ENCODE peak calls at places on chromosomes 1 and 21, in four cellular contexts. V is HepG2, B is K562, Q is GM12878. F is an unnamed sample.

GRCh38 chr1:5915587-5916571 is 76.3 kb downstream of the NPHP4 start:
- DNase-seq in V (peak), B (peak), Q (peak), F (no peak)

GRCh38 chr1:188062456-188062855 is 1233.7 kb downstream of the PLA2G4A start:
- DNase-seq in V (no peak), B (no peak), Q (no peak), F (no peak)

GRCh38 chr1:92705456-92705855 is 79.5 kb downstream of the EVI5 start:
- DNase-seq in V (no peak), B (no peak), Q (no peak), F (no peak)

GRCh38 chr21:21712761-21713558 is 714.8 kb downstream of the NCAM2 start:
- DNase-seq in V (no peak), B (no peak), Q (no peak), F (no peak)

GRCh38 chr1:198607714-198608113 is 31.1 kb upstream of the PTPRC start:
- DNase-seq in V (no peak), B (no peak), Q (no peak), F (no peak)

GRCh38 chr21:38683222-38683621 is 122.5 kb upstream of the ETS2 start:
- DNase-seq in V (no peak), B (no peak), Q (no peak), F (no peak)

GRCh38 chr21:43866233-43866632 is 1.2 kb downstream of the AGPAT3 start:
- DNase-seq in V (no peak), B (peak), Q (no peak), F (no peak)

GRCh38 chr1:111354584-111354983 is 63.9 kb downstream of the CHIA start:
- DNase-seq in V (no peak), B (no peak), Q (no peak), F (no peak)

GRCh38 chr1:86825294-86825693 is 88.6 kb downstream of the SELENOF start:
- DNase-seq in V (no peak), B (no peak), Q (no peak), F (no peak)

GRCh38 chr21:8988696-8989095 is 1532.7 kb upstream of the TPTE start:
- DNase-seq in V (peak), B (no peak), Q (no peak), F (no peak)

GRCh38 chr1:212980123-212980800 is 29.9 kb downstream of the VASH2 start:
- DNase-seq in V (no peak), B (no peak), Q (no peak), F (peak)

GRCh38 chr1:228174482-228175315 is 9.1 kb downstream of the IBA57 start:
- DNase-seq in V (no peak), B (peak), Q (no peak), F (peak)

GRCh38 chr1:179663810-179664209 is 72.2 kb downstream of the TDRD5 start:
- DNase-seq in V (no peak), B (no peak), Q (no peak), F (no peak)

GRCh38 chr21:35529141-35529863 is 480.2 kb upstream of the RUNX1 start:
- DNase-seq in V (no peak), B (no peak), Q (no peak), F (no peak)

GRCh38 chr1:183023146-183023600 is at the start of gene LAMC1:
- DNase-seq in V (peak), B (peak), Q (no peak), F (peak)

GRCh38 chr1:239814306-239814881 is 277.3 kb upstream of the FMN2 start:
- DNase-seq in V (peak), B (no peak), Q (no peak), F (peak)

DNA sequence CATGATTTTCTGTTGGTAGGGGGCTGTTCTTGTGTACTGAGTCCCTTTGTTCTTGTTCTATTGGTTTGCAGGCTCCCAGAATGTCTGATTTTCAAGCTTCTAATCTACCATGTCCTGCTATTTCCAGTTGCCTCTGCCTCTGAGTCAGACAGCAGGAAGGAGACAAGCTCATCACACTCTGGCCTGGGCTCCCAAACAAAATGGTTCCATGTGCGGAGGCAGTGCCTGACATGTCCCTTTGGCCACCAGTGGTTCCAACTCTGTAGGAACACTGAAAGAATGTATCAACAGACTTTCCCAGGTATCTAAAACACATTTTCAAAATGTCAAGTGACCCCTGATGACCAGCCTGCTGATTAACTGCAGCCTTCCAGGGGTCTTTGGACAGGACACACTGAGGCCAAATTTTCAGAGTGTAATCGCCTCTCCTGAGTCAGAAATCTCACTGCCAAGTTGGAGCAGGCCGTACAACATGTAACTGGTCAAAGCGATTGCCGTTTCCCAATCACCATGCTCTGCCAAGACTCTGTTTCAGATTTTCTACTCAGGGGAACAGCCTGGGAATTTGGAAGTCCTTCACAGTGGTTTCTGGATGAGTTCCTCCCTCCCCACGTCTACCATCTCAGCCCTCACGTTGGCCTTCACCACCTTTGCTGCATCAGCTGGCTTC is 172.7 kb downstream of the TPR start:
- DNase-seq in V (no peak), B (no peak), Q (no peak), F (no peak)
- TF ChIP-seq ATF3 in V (no peak), B (no peak), Q (no peak), F (no peak)

DNA sequence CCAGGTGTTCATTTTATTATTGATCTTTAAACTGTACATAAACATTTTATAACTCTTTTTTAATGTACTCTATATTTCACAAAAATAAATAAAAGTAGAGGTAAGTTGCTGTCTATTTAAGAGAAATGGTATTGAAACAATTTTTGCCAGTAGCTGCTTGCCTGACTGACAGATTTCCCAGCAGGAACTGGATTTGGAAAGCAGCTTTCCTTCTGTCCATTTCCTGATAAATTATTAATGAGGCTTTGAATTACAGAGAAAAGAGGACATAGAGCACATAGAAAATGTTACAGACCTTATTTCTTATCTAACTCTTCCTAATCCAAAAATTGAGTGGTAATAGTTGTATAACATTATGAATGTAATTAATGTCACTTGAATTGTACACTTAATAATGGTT is 79.7 kb upstream of the BCL10 start:
- DNase-seq in V (no peak), B (no peak), Q (no peak), F (no peak)
- TF ChIP-seq ESRRA in V (no peak), B (no peak), Q (no peak), F (no peak)

DNA sequence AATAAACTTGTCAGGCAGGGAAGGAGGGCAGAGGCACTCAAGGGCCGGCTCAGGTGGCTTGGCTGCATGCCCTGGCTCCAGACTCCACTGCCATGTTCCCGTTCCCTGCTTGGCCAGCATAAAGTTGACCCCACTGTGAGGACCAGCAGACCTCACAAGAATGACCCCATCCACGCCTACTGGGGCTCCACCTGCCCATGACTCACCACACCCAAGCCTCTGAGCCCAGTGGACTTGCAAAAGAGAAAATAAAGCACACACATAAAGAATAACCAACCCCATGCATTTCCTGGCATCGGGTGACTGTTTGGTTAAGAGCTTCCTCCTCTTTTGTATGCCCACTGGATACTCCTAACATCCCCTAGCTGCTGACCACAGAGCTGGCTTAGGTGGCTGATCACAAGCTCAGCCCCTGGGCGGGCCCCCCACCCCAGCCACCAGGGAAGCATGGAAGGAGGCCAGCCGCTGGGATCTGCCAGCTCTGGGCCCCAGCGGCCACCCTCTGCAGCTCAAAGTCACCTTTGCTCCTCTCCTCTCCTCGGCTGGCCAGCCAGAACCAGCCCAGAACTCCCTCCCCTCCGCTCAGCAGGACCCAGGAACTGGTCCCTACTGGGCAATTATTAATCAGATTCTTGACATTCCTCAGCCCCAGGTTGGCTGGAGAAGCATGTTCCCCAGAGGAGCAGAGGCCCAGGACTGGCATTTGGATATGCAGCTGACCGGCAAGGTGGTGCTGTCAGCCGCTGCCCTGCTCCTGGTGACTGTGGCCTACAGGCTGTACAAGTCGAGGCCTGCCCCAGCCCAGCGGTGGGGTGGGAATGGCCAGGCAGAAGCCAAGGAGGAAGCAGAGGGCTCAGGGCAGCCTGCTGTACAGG is at the start of gene KLHDC7A:
- DNase-seq in V (peak), B (no peak), Q (no peak), F (peak)
- TF ChIP-seq ETV6 in V (no peak), B (no peak), Q (no peak), F (no peak)

GRCh38 chr1:164637461-164638375 is 78.7 kb downstream of the PBX1 start:
- DNase-seq in V (no peak), B (no peak), Q (no peak), F (no peak)
- TF ChIP-seq ATF3 in V (no peak), B (no peak), Q (no peak), F (no peak)

DNA sequence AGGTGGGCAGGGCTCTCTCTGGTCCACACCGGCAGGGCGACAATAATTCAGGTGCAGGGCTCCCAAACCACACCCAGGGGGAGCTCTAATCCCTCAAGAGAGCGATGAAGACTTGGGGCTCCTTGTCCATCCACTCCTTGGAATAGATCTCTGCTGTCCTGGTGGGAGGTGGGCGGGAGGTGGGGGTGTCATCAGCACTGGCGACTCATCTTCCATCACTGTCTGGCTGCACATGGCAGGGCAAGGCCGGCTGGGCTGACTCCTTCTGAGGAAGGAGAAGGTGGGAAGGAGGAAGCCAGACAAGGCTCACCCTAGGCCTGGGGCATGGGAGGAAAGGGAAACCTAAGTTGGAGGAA is 29.3 kb downstream of the TNNT2 start:
- DNase-seq in V (peak), B (peak), Q (no peak), F (peak)
- TF ChIP-seq ESRRA in V (no peak), B (peak), Q (no peak), F (no peak)

GRCh38 chr1:223394706-223395105 is 1.5 kb downstream of the CCDC185 start:
- DNase-seq in V (no peak), B (no peak), Q (no peak), F (no peak)

GRCh38 chr1:223390618-223391017 is 2.6 kb upstream of the CCDC185 start:
- DNase-seq in V (no peak), B (no peak), Q (no peak), F (no peak)

GRCh38 chr1:223393275-223394214 is at the start of gene CCDC185:
- DNase-seq in V (no peak), B (no peak), Q (no peak), F (peak)

DNA sequence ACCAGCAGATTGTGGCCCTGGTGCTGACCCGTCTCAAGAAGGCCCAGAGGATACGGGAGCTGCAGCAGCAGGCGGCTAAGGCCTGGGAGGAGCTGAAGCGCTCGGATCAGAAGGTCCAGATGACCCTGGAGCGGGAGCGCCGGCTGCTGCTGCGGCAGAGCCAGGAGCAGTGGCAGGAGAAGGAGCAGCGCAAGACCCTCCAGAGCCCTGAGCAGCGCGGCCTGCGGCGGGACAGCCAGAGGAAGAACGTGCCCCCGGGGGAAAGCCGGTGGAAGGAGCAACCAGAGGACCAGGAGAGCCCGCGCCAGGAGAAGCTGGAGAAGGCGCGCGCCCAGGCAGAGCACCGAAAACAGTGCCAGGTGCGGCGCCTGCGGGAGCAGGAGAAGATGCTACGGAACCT is 1.0 kb downstream of the CCDC185 start:
- DNase-seq in V (no peak), B (no peak), Q (no peak), F (peak)
- TF ChIP-seq ETV6 in V (no peak), B (no peak), Q (no peak), F (no peak)

GRCh38 chr1:178017517-178017916 is 47.7 kb upstream of the SEC16B start:
- DNase-seq in V (no peak), B (no peak), Q (no peak), F (no peak)
- TF ChIP-seq ATF3 in V (no peak), B (no peak), Q (no peak), F (no peak)

GRCh38 chr1:45097079-45097478 is 85.0 kb downstream of the UROD start:
- DNase-seq in V (peak), B (no peak), Q (no peak), F (no peak)
- TF ChIP-seq ESRRA in V (no peak), B (no peak), Q (no peak), F (no peak)

GRCh38 chr1:46134660-46135331 is 2.4 kb upstream of the PIK3R3 start:
- DNase-seq in V (no peak), B (no peak), Q (peak), F (no peak)
- TF ChIP-seq ETV6 in V (no peak), B (no peak), Q (no peak), F (no peak)

F was measured in WTC11.